ENCODE peak calls at places on chromosomes 16 and 17, in eight cellular contexts. B is psoas muscle, P is left lung, T is right lobe of liver, I is spleen, E is GM23338, R is transverse colon, O is small intestine. F is an unnamed sample.

GRCh38 chr17:66547170-66547865 is 244.9 kb downstream of the PRKCA start:
- DNase-seq in B (no peak), P (no peak), T (no peak), I (no peak), E (no peak), R (no peak), O (peak; percentile 44), F (no peak)

GRCh38 chr16:81180578-81180977 is 57.9 kb upstream of the BCO1 start:
- DNase-seq in B (no peak), P (no peak), T (no peak), I (no peak), E (no peak), R (no peak), O (no peak), F (no peak)

GRCh38 chr17:75146597-75146996 is 7.7 kb downstream of the JPT1 start:
- DNase-seq in B (no peak), P (no peak), T (no peak), I (no peak), E (no peak), R (no peak), O (no peak), F (no peak)

GRCh38 chr16:24273511-24273910 is 17.4 kb downstream of the CACNG3 start:
- DNase-seq in B (no peak), P (no peak), T (no peak), I (no peak), E (no peak), R (no peak), O (no peak), F (no peak)

GRCh38 chr16:84144301-84144858 is 597 bp downstream of the HSDL1 start:
- DNase-seq in B (no peak), P (peak; percentile 86), T (peak; percentile 66), I (peak; percentile 91), E (peak; percentile 50), R (peak; percentile 33), O (peak; percentile 39), F (peak; percentile 81)

GRCh38 chr16:27465483-27465879 is 63.5 kb downstream of the IL21R start:
- DNase-seq in B (no peak), P (no peak), T (no peak), I (peak; percentile 53), E (no peak), R (no peak), O (peak; percentile 34), F (peak; percentile 59)

GRCh38 chr17:40062347-40063033 is at the start of gene THRA:
- DNase-seq in B (peak; percentile 88), P (peak; percentile 95), T (peak; percentile 82), I (peak; percentile 95), E (peak; percentile 78), R (peak; percentile 82), O (peak; percentile 74), F (peak; percentile 88)

GRCh38 chr16:12497558-12497957 is 306.1 kb downstream of the CPPED1 start:
- DNase-seq in B (no peak), P (no peak), T (no peak), I (no peak), E (no peak), R (no peak), O (no peak), F (no peak)

DNA sequence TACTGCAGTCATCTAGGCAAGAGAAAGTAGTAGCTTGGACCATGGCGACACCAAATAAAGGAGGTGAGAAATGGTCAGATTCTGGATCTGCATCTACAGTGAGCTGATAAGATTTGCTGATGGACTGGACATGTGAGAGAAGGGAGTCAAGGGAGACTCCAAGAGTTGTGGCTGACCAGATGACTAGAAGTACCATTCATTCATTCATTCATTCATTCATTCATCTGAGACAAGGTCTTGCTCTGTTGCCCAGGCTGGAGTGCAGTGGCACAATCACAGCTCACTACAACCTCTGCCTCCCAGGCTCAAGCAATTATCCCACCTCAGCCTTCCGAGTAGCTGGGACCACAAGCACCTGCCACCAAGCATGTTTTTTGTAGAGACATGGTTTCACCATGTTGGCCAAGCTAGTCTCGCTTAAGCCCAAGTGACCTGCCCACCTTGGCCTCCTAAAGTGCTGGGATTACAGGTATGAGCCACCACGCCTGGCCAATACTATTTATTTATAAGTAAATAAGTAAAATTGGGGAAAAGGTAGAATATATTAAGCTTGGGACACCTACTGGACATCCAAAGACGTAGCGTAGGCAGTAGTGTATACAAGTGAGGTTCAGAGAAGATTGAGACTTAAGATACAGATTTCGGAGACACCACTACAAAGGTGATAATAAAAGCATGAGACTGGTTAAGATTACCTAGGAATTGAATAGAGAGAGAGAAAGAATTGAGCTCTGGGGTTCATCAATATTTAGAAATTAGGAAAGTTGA is 15.7 kb upstream of the RNF43 start:
- DNase-seq in B (no peak), P (no peak), T (no peak), I (no peak), E (no peak), R (no peak), O (no peak), F (no peak)
- H3K27ac ChIP-seq in B (no peak overlapping the region), P (no peak overlapping the region), T (no peak overlapping the region), I (no peak overlapping the region), E (no peak overlapping the region), R (no peak overlapping the region), O (no peak overlapping the region), F (no peak overlapping the region)

GRCh38 chr17:19544366-19544765 is 10.7 kb downstream of the SLC47A1 start:
- DNase-seq in B (no peak), P (no peak), T (no peak), I (no peak), E (no peak), R (no peak), O (no peak), F (no peak)
- H3K4me1 ChIP-seq in B (peaks cover 4% of the 10 kb centered on the region), P (peaks cover 24% of the 10 kb centered on the region), T (no peaks in the 10 kb centered on the region), I (peaks cover 3% of the 10 kb centered on the region), E (peaks cover 5% of the 10 kb centered on the region), R (no peaks in the 10 kb centered on the region), O (no peaks in the 10 kb centered on the region), F (peaks cover 45% of the 10 kb centered on the region)

GRCh38 chr16:53071748-53072301 is 17.0 kb downstream of the CHD9 start:
- DNase-seq in B (peak; percentile 84), P (no peak), T (peak; percentile 70), I (no peak), E (no peak), R (peak; percentile 51), O (peak; percentile 56), F (peak; percentile 87)
- H3K27ac ChIP-seq in B (peak overlapping the region; percentile 50), P (peak overlapping the region; percentile 46), T (peak overlapping the region; percentile 56), I (peak overlapping the region; percentile 22), E (peak overlapping the region; percentile 55), R (peak overlapping the region; percentile 47), O (peak overlapping the region; percentile 25), F (no peak overlapping the region)

GRCh38 chr17:78974635-78975591 is 4.8 kb downstream of the LGALS3BP start:
- DNase-seq in B (peak; percentile 85), P (no peak), T (peak; percentile 81), I (no peak), E (peak; percentile 69), R (peak; percentile 76), O (no peak), F (peak; percentile 86)

GRCh38 chr17:78979780-78980623 is at the start of gene LGALS3BP:
- DNase-seq in B (peak; percentile 79), P (peak; percentile 83), T (no peak), I (no peak), E (peak; percentile 59), R (peak; percentile 87), O (peak; percentile 97), F (peak; percentile 93)

GRCh38 chr17:78976907-78977680 is 2.6 kb downstream of the LGALS3BP start:
- DNase-seq in B (no peak), P (no peak), T (no peak), I (no peak), E (no peak), R (no peak), O (no peak), F (peak; percentile 65)

GRCh38 chr17:78977992-78978973 is 1.4 kb downstream of the LGALS3BP start:
- DNase-seq in B (no peak), P (no peak), T (no peak), I (no peak), E (no peak), R (no peak), O (peak; percentile 53), F (peak; percentile 71)

GRCh38 chr17:78977681-78977943 is 2.1 kb downstream of the LGALS3BP start:
- DNase-seq in B (no peak), P (no peak), T (no peak), I (no peak), E (no peak), R (no peak), O (no peak), F (no peak)
- H3K4me1 ChIP-seq in B (peaks cover 28% of the 10 kb centered on the region), P (peaks cover 38% of the 10 kb centered on the region), T (no peaks in the 10 kb centered on the region), I (peaks cover 7% of the 10 kb centered on the region), E (no peaks in the 10 kb centered on the region), R (peaks cover 44% of the 10 kb centered on the region), O (peaks cover 12% of the 10 kb centered on the region), F (peaks cover 18% of the 10 kb centered on the region)

GRCh38 chr17:4512156-4513112 is 13.8 kb downstream of the SPNS2 start:
- DNase-seq in B (no peak), P (no peak), T (no peak), I (peak; percentile 55), E (no peak), R (no peak), O (no peak), F (no peak)

GRCh38 chr17:4509923-4510614 is 11.4 kb downstream of the SPNS2 start:
- DNase-seq in B (peak; percentile 71), P (peak; percentile 82), T (no peak), I (peak; percentile 86), E (no peak), R (no peak), O (no peak), F (peak; percentile 89)

GRCh38 chr17:4510615-4510941 is 11.9 kb downstream of the SPNS2 start:
- DNase-seq in B (no peak), P (no peak), T (no peak), I (peak; percentile 60), E (no peak), R (no peak), O (no peak), F (no peak)

GRCh38 chr17:4509402-4509801 is 10.7 kb downstream of the SPNS2 start:
- DNase-seq in B (no peak), P (no peak), T (no peak), I (peak; percentile 85), E (no peak), R (no peak), O (no peak), F (no peak)

DNA sequence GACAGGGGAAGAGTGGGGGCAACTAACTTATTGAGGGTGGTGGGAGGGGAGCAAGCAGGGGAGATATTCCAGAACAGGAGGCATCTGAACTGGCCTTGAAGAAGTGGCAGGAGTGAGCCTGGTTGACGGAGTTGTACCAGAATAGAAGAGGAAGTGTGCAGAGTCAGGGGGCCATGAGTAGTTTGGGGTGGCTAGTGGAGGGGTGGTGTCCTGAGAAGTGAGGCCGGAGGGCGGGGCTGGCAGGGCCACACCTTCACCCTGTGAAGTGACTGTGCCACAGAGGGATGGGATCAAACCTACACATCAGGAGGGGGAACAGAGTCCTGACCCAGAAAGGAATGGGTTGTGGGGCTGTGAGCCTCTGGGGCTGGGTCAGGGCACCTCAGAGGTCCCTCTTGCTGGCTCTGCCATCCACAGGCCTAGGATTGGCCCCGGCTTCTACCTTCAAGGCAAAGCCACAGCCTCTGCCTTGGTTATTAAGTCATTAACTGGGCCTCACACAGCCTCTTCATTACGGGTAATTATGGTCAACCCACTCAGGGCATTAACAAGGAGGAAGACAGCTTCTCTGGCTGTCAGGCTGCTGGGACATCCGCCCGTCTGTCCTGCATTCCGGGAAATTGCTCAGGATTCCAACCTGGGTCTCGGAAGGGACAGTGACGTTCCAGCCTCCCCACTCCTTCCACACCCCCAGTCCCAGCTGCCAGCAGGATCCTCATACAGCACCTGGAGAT is 12.7 kb downstream of the SPNS2 start:
- DNase-seq in B (no peak), P (no peak), T (no peak), I (peak; percentile 56), E (no peak), R (no peak), O (no peak), F (no peak)
- H3K27ac ChIP-seq in B (no peak overlapping the region), P (no peak overlapping the region), T (no peak overlapping the region), I (peak overlapping the region; percentile 18), E (no peak overlapping the region), R (no peak overlapping the region), O (peak overlapping the region; percentile 36), F (no peak overlapping the region)

GRCh38 chr17:72223816-72224215 is 103.0 kb downstream of the SOX9 start:
- DNase-seq in B (no peak), P (no peak), T (no peak), I (no peak), E (no peak), R (no peak), O (no peak), F (peak; percentile 64)
- H3K4me1 ChIP-seq in B (no peaks in the 10 kb centered on the region), P (no peaks in the 10 kb centered on the region), T (no peaks in the 10 kb centered on the region), I (no peaks in the 10 kb centered on the region), E (peaks cover 41% of the 10 kb centered on the region), R (peaks cover 13% of the 10 kb centered on the region), O (peaks cover 2% of the 10 kb centered on the region), F (peaks cover 13% of the 10 kb centered on the region)

F was measured in kidney.